ENCODE peak calls at places on chromosomes 5 and 9, in four cellular contexts. H, W, S and U are unnamed samples.

GRCh38 chr9:137705443-137705863 is 86.6 kb downstream of the EHMT1 start:
- DNase-seq in S (peak; percentile 72), H (no peak), W (no peak), U (no peak)

GRCh38 chr5:160129841-160130240 is 10.6 kb upstream of the PWWP2A start:
- DNase-seq in S (no peak), W (no peak), H (no peak), U (no peak)

GRCh38 chr5:52867809-52868208 is 80.1 kb downstream of the ITGA1 start:
- DNase-seq in W (no peak), S (no peak), H (no peak), U (no peak)

GRCh38 chr9:33415152-33416038 is 13.0 kb upstream of the AQP7 start:
- DNase-seq in S (peak; percentile 3), W (peak; percentile 93), H (peak; percentile 99), U (peak; percentile 51)

GRCh38 chr9:116837038-116837998 is 150.2 kb downstream of the TRIM32 start:
- DNase-seq in H (no peak), S (no peak), W (no peak), U (no peak)

GRCh38 chr9:135255033-135255842 is 167.8 kb downstream of the OLFM1 start:
- DNase-seq in W (no peak), H (no peak), S (no peak), U (no peak)

GRCh38 chr9:97809666-97810344 is 43.2 kb upstream of the FOXE1 start:
- DNase-seq in W (no peak), S (no peak), H (no peak), U (peak; percentile 44)

GRCh38 chr9:108040783-108041182 is 551.2 kb upstream of the KLF4 start:
- DNase-seq in H (no peak), W (no peak), S (no peak), U (no peak)

GRCh38 chr9:129227843-129228189 is 49.8 kb upstream of the IER5L start:
- DNase-seq in W (no peak), S (no peak), H (no peak), U (no peak)

GRCh38 chr9:91483189-91483691 is 59.6 kb upstream of the NFIL3 start:
- DNase-seq in S (no peak), W (no peak), H (no peak), U (no peak)

GRCh38 chr5:13814293-13814692 is 130.2 kb downstream of the DNAH5 start:
- DNase-seq in W (no peak), H (no peak), S (no peak), U (no peak)

GRCh38 chr9:81113408-81114124 is 575.8 kb downstream of the TLE1 start:
- DNase-seq in W (no peak), S (no peak), H (no peak), U (no peak)

GRCh38 chr5:53239301-53239990 is 129.9 kb upstream of the MOCS2 start:
- DNase-seq in S (no peak), H (no peak), W (no peak), U (no peak)

GRCh38 chr5:147216552-147217154 is 18.2 kb upstream of the STK32A start:
- DNase-seq in W (peak; percentile 52), S (no peak), H (peak; percentile 61), U (peak; percentile 38)

GRCh38 chr5:55856511-55857246 is 5.5 kb downstream of the IL31RA start:
- DNase-seq in S (no peak), H (no peak), W (no peak), U (no peak)

GRCh38 chr5:86880785-86881492 is 263.2 kb downstream of the COX7C start:
- DNase-seq in S (peak; percentile 12), H (peak; percentile 84), W (peak; percentile 55), U (peak; percentile 65)

GRCh38 chr5:159478950-159479349 is 148.7 kb upstream of the IL12B start:
- DNase-seq in H (no peak), S (no peak), W (no peak), U (no peak)

GRCh38 chr9:90141723-90142122 is 500.9 kb downstream of the DIRAS2 start:
- DNase-seq in H (peak; percentile 12), W (no peak), S (no peak), U (no peak)

GRCh38 chr9:114266969-114267368 is 55.9 kb upstream of the ORM1 start:
- DNase-seq in H (no peak), S (no peak), W (no peak), U (no peak)

GRCh38 chr5:123700624-123701023 is 188.6 kb downstream of the CSNK1G3 start:
- DNase-seq in S (no peak), H (no peak), W (no peak), U (no peak)

GRCh38 chr5:180129291-180130190 is 58.0 kb upstream of the RNF130 start:
- DNase-seq in W (no peak), S (no peak), H (no peak), U (no peak)

GRCh38 chr9:132560604-132561304 is 21.7 kb upstream of the BARHL1 start:
- DNase-seq in S (no peak), W (no peak), H (no peak), U (no peak)

GRCh38 chr9:130933114-130934046 is 5.7 kb downstream of the FIBCD1 start:
- DNase-seq in W (peak; percentile 62), H (no peak), S (no peak), U (no peak)

GRCh38 chr5:23139338-23140171 is 286.4 kb upstream of the CDH12 start:
- DNase-seq in H (peak; percentile 3), S (no peak), W (no peak), U (peak; percentile 1)

GRCh38 chr9:136328011-136328621 is 777 bp downstream of the GPSM1 start:
- DNase-seq in H (no peak), W (no peak), S (no peak), U (no peak)

GRCh38 chr5:72280655-72281069 is 39.4 kb downstream of the MRPS27 start:
- DNase-seq in H (no peak), W (no peak), S (no peak), U (no peak)

GRCh38 chr5:168023190-168023589 is 268.3 kb upstream of the WWC1 start:
- DNase-seq in S (no peak), W (no peak), H (no peak), U (no peak)

GRCh38 chr5:113271753-113272454 is 162.9 kb downstream of the TSSK1B start:
- DNase-seq in S (no peak), H (no peak), W (no peak), U (no peak)

GRCh38 chr9:117704024-117704575 is at the start of gene TLR4:
- DNase-seq in S (peak; percentile 45), H (no peak), W (no peak), U (no peak)

GRCh38 chr5:80207832-80208231 is 48.0 kb downstream of the SERINC5 start:
- DNase-seq in S (no peak), H (no peak), W (no peak), U (no peak)

GRCh38 chr5:179267671-179268071 is 77.6 kb downstream of the ADAMTS2 start:
- DNase-seq in H (no peak), W (peak; percentile 36), S (no peak), U (no peak)

GRCh38 chr5:143680672-143681259 is 131.2 kb upstream of the HMHB1 start:
- DNase-seq in S (no peak), H (peak; percentile 86), W (no peak), U (no peak)
- TF ChIP-seq YY1 in S (no peak), H (peak; percentile 74), W (no peak), U (no peak)

DNA sequence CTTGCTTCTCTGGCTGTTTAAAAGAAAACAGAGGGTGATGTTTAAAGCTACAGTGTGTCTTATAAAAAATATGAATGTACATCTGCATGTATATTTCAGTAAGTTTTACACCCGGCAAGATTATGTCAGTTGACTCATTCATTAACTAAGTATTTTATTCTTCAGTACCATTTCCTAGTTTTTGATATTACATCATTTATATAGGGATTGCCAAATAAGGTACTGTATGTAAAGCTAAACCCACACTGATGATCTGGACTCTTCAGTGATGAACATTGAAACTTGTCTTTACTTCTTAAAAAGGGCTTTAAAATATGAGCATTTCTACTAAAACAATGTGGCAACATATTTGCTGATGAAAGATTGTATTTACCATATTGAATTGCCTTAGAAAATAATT is 151.8 kb upstream of the TLX3 start:
- DNase-seq in S (no peak), W (no peak), H (no peak), U (no peak)
- H3K9ac ChIP-seq in S (no peak overlapping the region), W (no peak overlapping the region), H (no peak overlapping the region), U (no peak overlapping the region)

DNA sequence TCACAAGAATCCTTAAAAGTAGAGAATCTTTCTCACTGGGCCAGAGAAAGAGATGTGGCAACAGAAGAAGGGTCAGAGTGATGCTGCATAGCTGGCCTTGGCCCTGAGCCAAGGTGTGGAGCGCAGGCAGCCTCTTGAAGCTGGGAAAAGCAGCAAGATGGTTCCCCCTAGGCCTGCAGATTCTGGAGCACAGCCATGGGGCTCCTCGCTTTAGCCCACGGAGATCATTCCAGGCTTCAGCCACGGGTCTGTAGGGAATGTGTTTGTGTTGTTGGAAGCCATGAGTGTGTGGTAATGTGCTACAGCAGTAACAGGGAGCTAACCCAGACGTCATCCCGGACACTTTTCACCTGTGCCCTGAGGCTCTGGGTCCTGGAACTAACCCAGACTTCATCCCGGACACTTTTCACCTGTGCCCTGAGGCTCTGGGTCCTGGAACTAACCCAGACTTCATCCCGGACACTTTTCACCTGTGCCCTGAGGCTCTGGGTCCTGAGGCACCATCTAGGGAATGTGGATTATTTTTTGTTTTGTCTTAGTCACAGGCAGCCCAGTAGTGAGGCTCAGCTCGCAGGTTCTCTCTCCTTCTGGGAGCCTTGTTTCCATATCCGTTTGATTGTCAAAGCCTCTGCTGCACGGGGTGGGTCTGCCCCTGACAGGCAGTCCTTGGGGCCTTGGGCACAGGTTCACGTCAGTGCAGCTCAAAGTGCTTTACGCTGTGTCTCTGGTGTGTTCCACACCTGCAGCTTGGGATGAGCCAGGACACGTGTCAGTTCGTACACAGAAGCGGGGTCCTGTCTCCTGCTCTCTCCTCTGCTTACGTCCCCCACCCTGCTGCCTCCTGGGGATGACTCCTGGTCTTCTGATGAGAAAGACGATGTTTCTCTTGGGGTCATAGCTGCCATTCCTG is 56.3 kb upstream of the EXOC3 start:
- DNase-seq in W (no peak), S (no peak), H (no peak), U (no peak)
- TF ChIP-seq SUZ12 in W (no peak), S (no peak), H (no peak), U (no peak)

GRCh38 chr5:106874531-106874930 is 796.2 kb downstream of the EFNA5 start:
- DNase-seq in W (no peak), S (no peak), H (no peak), U (no peak)

GRCh38 chr5:106874974-106875373 is 795.8 kb downstream of the EFNA5 start:
- DNase-seq in H (no peak), W (no peak), S (no peak), U (no peak)

GRCh38 chr5:106875591-106876297 is 795.0 kb downstream of the EFNA5 start:
- DNase-seq in S (no peak), W (peak; percentile 76), H (peak; percentile 62), U (peak; percentile 36)

GRCh38 chr5:106876298-106876622 is 794.5 kb downstream of the EFNA5 start:
- DNase-seq in W (no peak), S (no peak), H (no peak), U (no peak)

DNA sequence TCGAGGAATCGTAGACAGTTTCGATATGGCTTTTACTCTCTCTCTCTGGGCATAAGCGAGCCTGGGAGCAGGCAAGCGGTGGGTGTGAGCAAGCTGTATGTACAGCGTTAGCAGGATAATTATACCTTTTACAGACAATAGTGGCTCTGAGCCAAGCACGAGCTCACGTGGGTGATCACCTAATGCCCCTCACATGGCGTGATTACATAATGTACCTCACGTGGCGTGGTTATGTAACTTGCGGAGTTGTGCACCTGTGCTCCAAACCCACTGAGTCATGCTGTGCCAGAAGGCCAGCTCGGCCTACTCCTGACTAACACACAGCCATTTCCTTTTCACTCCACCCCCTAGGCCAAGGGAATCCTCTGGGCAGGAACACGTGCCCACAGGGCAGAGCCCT is 797.2 kb downstream of the EFNA5 start:
- DNase-seq in S (no peak), H (no peak), W (no peak), U (no peak)
- TF ChIP-seq YY1 in S (no peak), H (no peak), W (no peak), U (no peak)